ENCODE peak calls at places on chromosomes 16 and 17, in four cellular contexts. U, Y, H and Z are unnamed samples.

GRCh38 chr17:47703191-47703591 is 9.2 kb downstream of the TBKBP1 start:
- DNase-seq in U (no peak), Y (no peak), H (no peak), Z (no peak)

GRCh38 chr16:82183004-82183397 is 13.0 kb upstream of the MPHOSPH6 start:
- DNase-seq in U (no peak), Y (no peak), H (no peak), Z (no peak)

GRCh38 chr17:62740066-62740465 is 68.0 kb downstream of the MARCHF10 start:
- DNase-seq in U (peak), Y (peak), H (no peak), Z (peak)

GRCh38 chr17:44920565-44920940 is 5.3 kb upstream of the GFAP start:
- DNase-seq in U (no peak), Y (no peak), H (no peak), Z (no peak)

GRCh38 chr16:27436921-27437650 is 35.1 kb downstream of the IL21R start:
- DNase-seq in U (no peak), Y (no peak), H (no peak), Z (no peak)

GRCh38 chr17:73770115-73770848 is 126.0 kb upstream of the SDK2 start:
- DNase-seq in U (peak), Y (peak), H (peak), Z (no peak)

GRCh38 chr16:66614161-66614802 is 9.8 kb downstream of the CMTM3 start:
- DNase-seq in U (no peak), Y (no peak), H (no peak), Z (no peak)

GRCh38 chr17:32483451-32484019 is 3.3 kb upstream of the CDK5R1 start:
- DNase-seq in U (peak), Y (peak), H (peak), Z (peak)

GRCh38 chr17:4735825-4736651 is 3.6 kb upstream of the ZMYND15 start:
- DNase-seq in U (no peak), Y (no peak), H (no peak), Z (no peak)

GRCh38 chr17:55117063-55117611 is 147.6 kb upstream of the HLF start:
- DNase-seq in U (no peak), Y (no peak), H (no peak), Z (no peak)

GRCh38 chr16:53356478-53357207 is 77.6 kb upstream of the RBL2 start:
- DNase-seq in U (no peak), Y (no peak), H (no peak), Z (no peak)

GRCh38 chr17:19546289-19547065 is 12.8 kb downstream of the SLC47A1 start:
- DNase-seq in U (no peak), Y (no peak), H (no peak), Z (no peak)

GRCh38 chr16:30903596-30903995 is 7.2 kb downstream of the CTF1 start:
- DNase-seq in U (no peak), Y (peak), H (no peak), Z (no peak)

GRCh38 chr17:15083225-15083624 is 181.9 kb downstream of the PMP22 start:
- DNase-seq in U (no peak), Y (no peak), H (no peak), Z (no peak)

GRCh38 chr16:59168715-59169114 is 434.6 kb upstream of the GOT2 start:
- DNase-seq in U (no peak), Y (no peak), H (no peak), Z (no peak)

GRCh38 chr17:4074831-4075495 is 67.9 kb downstream of the ZZEF1 start:
- DNase-seq in U (peak), Y (peak), H (peak), Z (peak)

GRCh38 chr16:89471225-89471624 is 19.1 kb downstream of the ANKRD11 start:
- DNase-seq in U (peak), Y (peak), H (peak), Z (peak)

GRCh38 chr17:38719284-38719942 is 10.7 kb upstream of the CISD3 start:
- DNase-seq in U (no peak), Y (no peak), H (no peak), Z (no peak)

GRCh38 chr17:71735893-71736292 is 384.9 kb upstream of the SOX9 start:
- DNase-seq in U (no peak), Y (no peak), H (no peak), Z (no peak)

GRCh38 chr16:88195021-88195581 is 187.7 kb upstream of the ZNF469 start:
- DNase-seq in U (peak), Y (peak), H (no peak), Z (no peak)

GRCh38 chr17:59521465-59522126 is 43.8 kb upstream of the DHX40 start:
- DNase-seq in U (peak), Y (peak), H (peak), Z (peak)

GRCh38 chr16:17776465-17776864 is 305.7 kb upstream of the XYLT1 start:
- DNase-seq in U (no peak), Y (no peak), H (no peak), Z (no peak)

GRCh38 chr17:57294629-57295501 is 38.5 kb downstream of the MSI2 start:
- DNase-seq in U (peak), Y (no peak), H (no peak), Z (peak)